ENCODE peak calls at places on chromosomes 13 and 19, in nine cellular contexts. One of them, this sample, is unnamed.

GRCh38 chr13:26220575-26220974 is 1.5 kb downstream of the RNF6 start:
- DNase-seq in GM04504: no peak
- DNase-seq in iPS DF 6.9: no peak
- DNase-seq in activated CD8-positive, alpha-beta memory T cell treated with anti-CD3 and anti-CD28 coated beads for 48 hours: no peak
- DNase-seq in activated CD4-positive, alpha-beta T cell treated with anti-CD3 and anti-CD28 coated beads, Interleukin-2, amount 50 U/mL, for 24 hours: no peak
- DNase-seq in stimulated activated CD4-positive, alpha-beta T cell treated with anti-CD3 and anti-CD28 coated beads, Interleukin-4, amount 100 ng/mL, for 48 hours: no peak
- DNase-seq in SK-MEL-5: peak
- DNase-seq in HuH-7.5: no peak
- DNase-seq in AG08396: peak
- DNase-seq in this sample: no peak

GRCh38 chr19:54180691-54181091 is 7.7 kb upstream of the TMC4 start:
- DNase-seq in GM04504: no peak
- DNase-seq in iPS DF 6.9: no peak
- DNase-seq in activated CD8-positive, alpha-beta memory T cell treated with anti-CD3 and anti-CD28 coated beads for 48 hours: no peak
- DNase-seq in activated CD4-positive, alpha-beta T cell treated with anti-CD3 and anti-CD28 coated beads, Interleukin-2, amount 50 U/mL, for 24 hours: no peak
- DNase-seq in stimulated activated CD4-positive, alpha-beta T cell treated with anti-CD3 and anti-CD28 coated beads, Interleukin-4, amount 100 ng/mL, for 48 hours: no peak
- DNase-seq in SK-MEL-5: no peak
- DNase-seq in HuH-7.5: no peak
- DNase-seq in AG08396: no peak
- DNase-seq in this sample: no peak

GRCh38 chr13:99124695-99125334 is 75.8 kb upstream of the UBAC2 start:
- DNase-seq in GM04504: peak
- DNase-seq in iPS DF 6.9: no peak
- DNase-seq in activated CD8-positive, alpha-beta memory T cell treated with anti-CD3 and anti-CD28 coated beads for 48 hours: no peak
- DNase-seq in activated CD4-positive, alpha-beta T cell treated with anti-CD3 and anti-CD28 coated beads, Interleukin-2, amount 50 U/mL, for 24 hours: no peak
- DNase-seq in stimulated activated CD4-positive, alpha-beta T cell treated with anti-CD3 and anti-CD28 coated beads, Interleukin-4, amount 100 ng/mL, for 48 hours: no peak
- DNase-seq in SK-MEL-5: no peak
- DNase-seq in HuH-7.5: no peak
- DNase-seq in AG08396: peak
- DNase-seq in this sample: no peak

GRCh38 chr13:77836423-77836822 is 82.2 kb downstream of the EDNRB start:
- DNase-seq in GM04504: no peak
- DNase-seq in iPS DF 6.9: no peak
- DNase-seq in activated CD8-positive, alpha-beta memory T cell treated with anti-CD3 and anti-CD28 coated beads for 48 hours: no peak
- DNase-seq in activated CD4-positive, alpha-beta T cell treated with anti-CD3 and anti-CD28 coated beads, Interleukin-2, amount 50 U/mL, for 24 hours: no peak
- DNase-seq in stimulated activated CD4-positive, alpha-beta T cell treated with anti-CD3 and anti-CD28 coated beads, Interleukin-4, amount 100 ng/mL, for 48 hours: no peak
- DNase-seq in SK-MEL-5: no peak
- DNase-seq in HuH-7.5: no peak
- DNase-seq in AG08396: no peak
- DNase-seq in this sample: no peak

GRCh38 chr13:40438999-40439797 is 227.2 kb downstream of the FOXO1 start:
- DNase-seq in GM04504: no peak
- DNase-seq in iPS DF 6.9: no peak
- DNase-seq in activated CD8-positive, alpha-beta memory T cell treated with anti-CD3 and anti-CD28 coated beads for 48 hours: no peak
- DNase-seq in activated CD4-positive, alpha-beta T cell treated with anti-CD3 and anti-CD28 coated beads, Interleukin-2, amount 50 U/mL, for 24 hours: no peak
- DNase-seq in stimulated activated CD4-positive, alpha-beta T cell treated with anti-CD3 and anti-CD28 coated beads, Interleukin-4, amount 100 ng/mL, for 48 hours: no peak
- DNase-seq in SK-MEL-5: peak
- DNase-seq in HuH-7.5: no peak
- DNase-seq in AG08396: no peak
- DNase-seq in this sample: peak

GRCh38 chr19:3459322-3459881 is 20.9 kb downstream of the SMIM24 start:
- DNase-seq in GM04504: peak
- DNase-seq in iPS DF 6.9: no peak
- DNase-seq in activated CD8-positive, alpha-beta memory T cell treated with anti-CD3 and anti-CD28 coated beads for 48 hours: no peak
- DNase-seq in activated CD4-positive, alpha-beta T cell treated with anti-CD3 and anti-CD28 coated beads, Interleukin-2, amount 50 U/mL, for 24 hours: no peak
- DNase-seq in stimulated activated CD4-positive, alpha-beta T cell treated with anti-CD3 and anti-CD28 coated beads, Interleukin-4, amount 100 ng/mL, for 48 hours: no peak
- DNase-seq in SK-MEL-5: peak
- DNase-seq in HuH-7.5: peak
- DNase-seq in AG08396: peak
- DNase-seq in this sample: peak

GRCh38 chr19:54335164-54335563 is 3.8 kb downstream of the LILRA4 start:
- DNase-seq in GM04504: no peak
- DNase-seq in iPS DF 6.9: no peak
- DNase-seq in activated CD8-positive, alpha-beta memory T cell treated with anti-CD3 and anti-CD28 coated beads for 48 hours: no peak
- DNase-seq in activated CD4-positive, alpha-beta T cell treated with anti-CD3 and anti-CD28 coated beads, Interleukin-2, amount 50 U/mL, for 24 hours: no peak
- DNase-seq in stimulated activated CD4-positive, alpha-beta T cell treated with anti-CD3 and anti-CD28 coated beads, Interleukin-4, amount 100 ng/mL, for 48 hours: no peak
- DNase-seq in SK-MEL-5: peak
- DNase-seq in HuH-7.5: no peak
- DNase-seq in AG08396: no peak
- DNase-seq in this sample: no peak

GRCh38 chr19:6970478-6970877 is 50.8 kb downstream of the MBD3L2B start:
- DNase-seq in GM04504: no peak
- DNase-seq in iPS DF 6.9: no peak
- DNase-seq in activated CD8-positive, alpha-beta memory T cell treated with anti-CD3 and anti-CD28 coated beads for 48 hours: no peak
- DNase-seq in activated CD4-positive, alpha-beta T cell treated with anti-CD3 and anti-CD28 coated beads, Interleukin-2, amount 50 U/mL, for 24 hours: no peak
- DNase-seq in stimulated activated CD4-positive, alpha-beta T cell treated with anti-CD3 and anti-CD28 coated beads, Interleukin-4, amount 100 ng/mL, for 48 hours: no peak
- DNase-seq in SK-MEL-5: peak
- DNase-seq in HuH-7.5: no peak
- DNase-seq in AG08396: no peak
- DNase-seq in this sample: no peak

GRCh38 chr13:99974296-99974938 is 2.9 kb upstream of the ZIC5 start:
- DNase-seq in GM04504: no peak
- DNase-seq in iPS DF 6.9: no peak
- DNase-seq in activated CD8-positive, alpha-beta memory T cell treated with anti-CD3 and anti-CD28 coated beads for 48 hours: no peak
- DNase-seq in activated CD4-positive, alpha-beta T cell treated with anti-CD3 and anti-CD28 coated beads, Interleukin-2, amount 50 U/mL, for 24 hours: no peak
- DNase-seq in stimulated activated CD4-positive, alpha-beta T cell treated with anti-CD3 and anti-CD28 coated beads, Interleukin-4, amount 100 ng/mL, for 48 hours: no peak
- DNase-seq in SK-MEL-5: no peak
- DNase-seq in HuH-7.5: no peak
- DNase-seq in AG08396: no peak
- DNase-seq in this sample: no peak

GRCh38 chr13:98089246-98089645 is 53.6 kb upstream of the FARP1 start:
- DNase-seq in GM04504: peak
- DNase-seq in iPS DF 6.9: no peak
- DNase-seq in activated CD8-positive, alpha-beta memory T cell treated with anti-CD3 and anti-CD28 coated beads for 48 hours: no peak
- DNase-seq in activated CD4-positive, alpha-beta T cell treated with anti-CD3 and anti-CD28 coated beads, Interleukin-2, amount 50 U/mL, for 24 hours: no peak
- DNase-seq in stimulated activated CD4-positive, alpha-beta T cell treated with anti-CD3 and anti-CD28 coated beads, Interleukin-4, amount 100 ng/mL, for 48 hours: no peak
- DNase-seq in SK-MEL-5: no peak
- DNase-seq in HuH-7.5: no peak
- DNase-seq in AG08396: peak
- DNase-seq in this sample: no peak

GRCh38 chr13:98420560-98421175 is 156.2 kb downstream of the STK24 start:
- DNase-seq in GM04504: no peak
- DNase-seq in iPS DF 6.9: no peak
- DNase-seq in activated CD8-positive, alpha-beta memory T cell treated with anti-CD3 and anti-CD28 coated beads for 48 hours: no peak
- DNase-seq in activated CD4-positive, alpha-beta T cell treated with anti-CD3 and anti-CD28 coated beads, Interleukin-2, amount 50 U/mL, for 24 hours: no peak
- DNase-seq in stimulated activated CD4-positive, alpha-beta T cell treated with anti-CD3 and anti-CD28 coated beads, Interleukin-4, amount 100 ng/mL, for 48 hours: no peak
- DNase-seq in SK-MEL-5: no peak
- DNase-seq in HuH-7.5: no peak
- DNase-seq in AG08396: no peak
- DNase-seq in this sample: no peak

GRCh38 chr13:75633285-75633684 is 2.8 kb upstream of the LMO7 start:
- DNase-seq in GM04504: peak
- DNase-seq in iPS DF 6.9: no peak
- DNase-seq in activated CD8-positive, alpha-beta memory T cell treated with anti-CD3 and anti-CD28 coated beads for 48 hours: no peak
- DNase-seq in activated CD4-positive, alpha-beta T cell treated with anti-CD3 and anti-CD28 coated beads, Interleukin-2, amount 50 U/mL, for 24 hours: no peak
- DNase-seq in stimulated activated CD4-positive, alpha-beta T cell treated with anti-CD3 and anti-CD28 coated beads, Interleukin-4, amount 100 ng/mL, for 48 hours: no peak
- DNase-seq in SK-MEL-5: peak
- DNase-seq in HuH-7.5: no peak
- DNase-seq in AG08396: peak
- DNase-seq in this sample: no peak

GRCh38 chr19:19063183-19064097 is at the start of gene SLC25A42:
- DNase-seq in GM04504: peak
- DNase-seq in iPS DF 6.9: peak
- DNase-seq in activated CD8-positive, alpha-beta memory T cell treated with anti-CD3 and anti-CD28 coated beads for 48 hours: peak
- DNase-seq in activated CD4-positive, alpha-beta T cell treated with anti-CD3 and anti-CD28 coated beads, Interleukin-2, amount 50 U/mL, for 24 hours: peak
- DNase-seq in stimulated activated CD4-positive, alpha-beta T cell treated with anti-CD3 and anti-CD28 coated beads, Interleukin-4, amount 100 ng/mL, for 48 hours: peak
- DNase-seq in SK-MEL-5: peak
- DNase-seq in HuH-7.5: peak
- DNase-seq in AG08396: peak
- DNase-seq in this sample: peak

GRCh38 chr13:113992276-113993005 is 18.6 kb upstream of the C13orf46 start:
- DNase-seq in GM04504: no peak
- DNase-seq in iPS DF 6.9: no peak
- DNase-seq in activated CD8-positive, alpha-beta memory T cell treated with anti-CD3 and anti-CD28 coated beads for 48 hours: no peak
- DNase-seq in activated CD4-positive, alpha-beta T cell treated with anti-CD3 and anti-CD28 coated beads, Interleukin-2, amount 50 U/mL, for 24 hours: no peak
- DNase-seq in stimulated activated CD4-positive, alpha-beta T cell treated with anti-CD3 and anti-CD28 coated beads, Interleukin-4, amount 100 ng/mL, for 48 hours: no peak
- DNase-seq in SK-MEL-5: no peak
- DNase-seq in HuH-7.5: no peak
- DNase-seq in AG08396: no peak
- DNase-seq in this sample: no peak